ENCODE peak calls at places on chromosome 16, in seven cellular contexts. O is NCI-H1092 treated with DMSO at 0.1 percent for 48 hours, E is EL, W is T-helper 17 cell, Q is non-pigmented ciliary epithelial cell, J is fibroblast of pulmonary artery, H is pancreas. P is an unnamed sample.

GRCh38 chr16:68486671-68487495 is 38.6 kb upstream of the SMPD3 start:
- DNase-seq in O (peak), E (no peak), W (no peak), Q (no peak), J (no peak), H (no peak), P (no peak)

GRCh38 chr16:1367486-1368174 is 15.9 kb downstream of the GNPTG start:
- DNase-seq in O (no peak), E (no peak), W (no peak), Q (no peak), J (no peak), H (no peak), P (no peak)

GRCh38 chr16:81371106-81371505 is 56.3 kb downstream of the GAN start:
- DNase-seq in O (no peak), E (no peak), W (no peak), Q (no peak), J (no peak), H (no peak), P (no peak)

GRCh38 chr16:54846761-54847160 is 83.9 kb upstream of the IRX5 start:
- DNase-seq in O (no peak), E (no peak), W (no peak), Q (no peak), J (no peak), H (no peak), P (peak)

GRCh38 chr16:79372504-79373184 is 227.9 kb downstream of the MAF start:
- DNase-seq in O (no peak), E (no peak), W (no peak), Q (peak), J (peak), H (no peak), P (no peak)

GRCh38 chr16:27729516-27730304 is 179.8 kb downstream of the KATNIP start:
- DNase-seq in O (no peak), E (peak), W (no peak), Q (no peak), J (peak), H (no peak), P (no peak)

GRCh38 chr16:11061629-11062270 is 117.4 kb downstream of the CLEC16A start:
- DNase-seq in O (no peak), E (no peak), W (no peak), Q (no peak), J (no peak), H (no peak), P (no peak)

GRCh38 chr16:27685802-27686201 is 135.9 kb downstream of the KATNIP start:
- DNase-seq in O (no peak), E (peak), W (no peak), Q (peak), J (peak), H (no peak), P (no peak)

GRCh38 chr16:67661101-67661661 is 421 bp downstream of the PARD6A start:
- DNase-seq in O (peak), E (peak), W (no peak), Q (no peak), J (peak), H (peak), P (no peak)

GRCh38 chr16:23464196-23464595 is 11.2 kb upstream of the COG7 start:
- DNase-seq in O (no peak), E (no peak), W (no peak), Q (no peak), J (no peak), H (no peak), P (no peak)

GRCh38 chr16:75566889-75567255 is 693 bp downstream of the GABARAPL2 start:
- DNase-seq in O (no peak), E (peak), W (peak), Q (no peak), J (no peak), H (no peak), P (no peak)

GRCh38 chr16:84068041-84068440 is 25.4 kb upstream of the SLC38A8 start:
- DNase-seq in O (no peak), E (no peak), W (no peak), Q (no peak), J (no peak), H (no peak), P (no peak)

GRCh38 chr16:12558641-12559040 is 245.0 kb downstream of the CPPED1 start:
- DNase-seq in O (no peak), E (no peak), W (no peak), Q (no peak), J (no peak), H (no peak), P (no peak)

GRCh38 chr16:57993452-57993851 is 7.0 kb downstream of the ZNF319 start:
- DNase-seq in O (no peak), E (no peak), W (no peak), Q (no peak), J (no peak), H (no peak), P (no peak)

GRCh38 chr16:287298-287811 is 4.4 kb downstream of the PDIA2 start:
- DNase-seq in O (peak), E (no peak), W (no peak), Q (no peak), J (no peak), H (peak), P (no peak)

GRCh38 chr16:74691093-74691855 is 9.4 kb downstream of the MLKL start:
- DNase-seq in O (no peak), E (peak), W (no peak), Q (no peak), J (peak), H (no peak), P (no peak)

GRCh38 chr16:78742501-78743283 is 643.2 kb downstream of the WWOX start:
- DNase-seq in O (no peak), E (no peak), W (peak), Q (no peak), J (peak), H (no peak), P (no peak)

GRCh38 chr16:69150146-69150865 is 17.9 kb downstream of the UTP4 start:
- DNase-seq in O (peak), E (peak), W (peak), Q (no peak), J (peak), H (no peak), P (no peak)

GRCh38 chr16:27193300-27193990 is 9.9 kb upstream of the KDM8 start:
- DNase-seq in O (no peak), E (no peak), W (no peak), Q (no peak), J (no peak), H (no peak), P (no peak)

GRCh38 chr16:79146-80054 is 1.4 kb downstream of the MPG start:
- DNase-seq in O (no peak), E (peak), W (no peak), Q (no peak), J (peak), H (no peak), P (no peak)

GRCh38 chr16:20301840-20302239 is 25.5 kb downstream of the GP2 start:
- DNase-seq in O (no peak), E (no peak), W (no peak), Q (no peak), J (no peak), H (peak), P (no peak)

GRCh38 chr16:53809088-53809951 is 105.4 kb downstream of the FTO start:
- DNase-seq in O (no peak), E (peak), W (no peak), Q (peak), J (peak), H (no peak), P (no peak)

GRCh38 chr16:89764711-89765201 is 43.4 kb downstream of the ZNF276 start:
- DNase-seq in O (no peak), E (no peak), W (no peak), Q (no peak), J (no peak), H (no peak), P (no peak)

GRCh38 chr16:2467301-2468141 is 3.6 kb upstream of the NTN3 start:
- DNase-seq in O (peak), E (peak), W (no peak), Q (no peak), J (peak), H (peak), P (no peak)

GRCh38 chr16:1119766-1120611 is 23.9 kb upstream of the C1QTNF8 start:
- DNase-seq in O (no peak), E (no peak), W (no peak), Q (no peak), J (no peak), H (no peak), P (no peak)

GRCh38 chr16:69039333-69039941 is 66.0 kb upstream of the HAS3 start:
- DNase-seq in O (no peak), E (peak), W (no peak), Q (no peak), J (peak), H (no peak), P (no peak)

P was measured in keratinocyte.